ENCODE peak calls at places on chromosomes 16 and 17, in six cellular contexts. One of them, this sample, is unnamed.

GRCh38 chr17:79558573-79558900 is 52.3 kb downstream of the RBFOX3 start:
- DNase-seq in activated B cell treated with CpG ODN at 0.5 μM for 24 hours: no peak
- DNase-seq in CD8-positive, alpha-beta memory T cell: no peak
- DNase-seq in NCI-H1092 treated with DMSO at 0.1 percent for 48 hours: no peak
- DNase-seq in MG63: no peak
- DNase-seq in T follicular helper cell: no peak
- DNase-seq in this sample: no peak

GRCh38 chr16:75254359-75254837 is 3.0 kb upstream of the BCAR1 start:
- DNase-seq in MG63: no peak
- DNase-seq in activated B cell treated with CpG ODN at 0.5 μM for 24 hours: no peak
- DNase-seq in T follicular helper cell: no peak
- DNase-seq in CD8-positive, alpha-beta memory T cell: no peak
- DNase-seq in NCI-H1092 treated with DMSO at 0.1 percent for 48 hours: no peak
- DNase-seq in this sample: no peak

GRCh38 chr16:85454171-85454883 is 158.8 kb upstream of the GSE1 start:
- DNase-seq in MG63: no peak
- DNase-seq in NCI-H1092 treated with DMSO at 0.1 percent for 48 hours: no peak
- DNase-seq in activated B cell treated with CpG ODN at 0.5 μM for 24 hours: no peak
- DNase-seq in T follicular helper cell: no peak
- DNase-seq in CD8-positive, alpha-beta memory T cell: no peak
- DNase-seq in this sample: no peak

GRCh38 chr16:68496689-68497088 is 42.4 kb upstream of the ZFP90 start:
- DNase-seq in MG63: no peak
- DNase-seq in activated B cell treated with CpG ODN at 0.5 μM for 24 hours: no peak
- DNase-seq in NCI-H1092 treated with DMSO at 0.1 percent for 48 hours: peak; percentile 56
- DNase-seq in CD8-positive, alpha-beta memory T cell: no peak
- DNase-seq in T follicular helper cell: no peak
- DNase-seq in this sample: no peak

GRCh38 chr16:86716649-86717048 is 138.3 kb downstream of the FOXL1 start:
- DNase-seq in MG63: no peak
- DNase-seq in CD8-positive, alpha-beta memory T cell: no peak
- DNase-seq in NCI-H1092 treated with DMSO at 0.1 percent for 48 hours: no peak
- DNase-seq in T follicular helper cell: no peak
- DNase-seq in activated B cell treated with CpG ODN at 0.5 μM for 24 hours: no peak
- DNase-seq in this sample: no peak

GRCh38 chr17:57852041-57852954 is 2.5 kb upstream of the MRPS23 start:
- DNase-seq in CD8-positive, alpha-beta memory T cell: no peak
- DNase-seq in activated B cell treated with CpG ODN at 0.5 μM for 24 hours: no peak
- DNase-seq in NCI-H1092 treated with DMSO at 0.1 percent for 48 hours: no peak
- DNase-seq in T follicular helper cell: no peak
- DNase-seq in MG63: no peak
- DNase-seq in this sample: no peak

GRCh38 chr16:9787717-9788116 is 394.5 kb downstream of the GRIN2A start:
- DNase-seq in T follicular helper cell: no peak
- DNase-seq in CD8-positive, alpha-beta memory T cell: no peak
- DNase-seq in MG63: peak; percentile 4
- DNase-seq in NCI-H1092 treated with DMSO at 0.1 percent for 48 hours: no peak
- DNase-seq in activated B cell treated with CpG ODN at 0.5 μM for 24 hours: no peak
- DNase-seq in this sample: no peak

GRCh38 chr17:42378597-42379594 is 9.3 kb downstream of the STAT3 start:
- DNase-seq in T follicular helper cell: no peak
- DNase-seq in NCI-H1092 treated with DMSO at 0.1 percent for 48 hours: no peak
- DNase-seq in MG63: no peak
- DNase-seq in activated B cell treated with CpG ODN at 0.5 μM for 24 hours: no peak
- DNase-seq in CD8-positive, alpha-beta memory T cell: no peak
- DNase-seq in this sample: no peak

GRCh38 chr17:4003501-4004421 is 39.5 kb upstream of the ATP2A3 start:
- DNase-seq in MG63: no peak
- DNase-seq in NCI-H1092 treated with DMSO at 0.1 percent for 48 hours: no peak
- DNase-seq in T follicular helper cell: no peak
- DNase-seq in CD8-positive, alpha-beta memory T cell: no peak
- DNase-seq in activated B cell treated with CpG ODN at 0.5 μM for 24 hours: no peak
- DNase-seq in this sample: no peak

GRCh38 chr16:67841816-67842508 is at the start of gene THAP11:
- DNase-seq in MG63: peak; percentile 83
- DNase-seq in CD8-positive, alpha-beta memory T cell: peak; percentile 95
- DNase-seq in T follicular helper cell: peak; percentile 91
- DNase-seq in activated B cell treated with CpG ODN at 0.5 μM for 24 hours: peak; percentile 95
- DNase-seq in NCI-H1092 treated with DMSO at 0.1 percent for 48 hours: peak; percentile 98
- DNase-seq in this sample: peak; percentile 93

GRCh38 chr17:4625181-4625601 is 16.3 kb downstream of the ALOX15 start:
- DNase-seq in NCI-H1092 treated with DMSO at 0.1 percent for 48 hours: no peak
- DNase-seq in activated B cell treated with CpG ODN at 0.5 μM for 24 hours: no peak
- DNase-seq in CD8-positive, alpha-beta memory T cell: no peak
- DNase-seq in MG63: no peak
- DNase-seq in T follicular helper cell: no peak
- DNase-seq in this sample: no peak

GRCh38 chr16:4303973-4304372 is 11.9 kb upstream of the GLIS2 start:
- DNase-seq in CD8-positive, alpha-beta memory T cell: no peak
- DNase-seq in MG63: no peak
- DNase-seq in T follicular helper cell: no peak
- DNase-seq in NCI-H1092 treated with DMSO at 0.1 percent for 48 hours: no peak
- DNase-seq in activated B cell treated with CpG ODN at 0.5 μM for 24 hours: no peak
- DNase-seq in this sample: no peak

GRCh38 chr17:81635431-81635830 is 1.5 kb downstream of the NPLOC4 start:
- DNase-seq in CD8-positive, alpha-beta memory T cell: no peak
- DNase-seq in activated B cell treated with CpG ODN at 0.5 μM for 24 hours: no peak
- DNase-seq in MG63: no peak
- DNase-seq in NCI-H1092 treated with DMSO at 0.1 percent for 48 hours: no peak
- DNase-seq in T follicular helper cell: no peak
- DNase-seq in this sample: no peak

GRCh38 chr17:77498056-77498785 is 357.5 kb downstream of the SEC14L1 start:
- DNase-seq in T follicular helper cell: no peak
- DNase-seq in CD8-positive, alpha-beta memory T cell: no peak
- DNase-seq in MG63: no peak
- DNase-seq in NCI-H1092 treated with DMSO at 0.1 percent for 48 hours: no peak
- DNase-seq in activated B cell treated with CpG ODN at 0.5 μM for 24 hours: peak; percentile 4
- DNase-seq in this sample: no peak

GRCh38 chr16:87392823-87393679 is 915 bp downstream of the MAP1LC3B start:
- DNase-seq in CD8-positive, alpha-beta memory T cell: peak; percentile 36
- DNase-seq in MG63: peak; percentile 22
- DNase-seq in T follicular helper cell: no peak
- DNase-seq in activated B cell treated with CpG ODN at 0.5 μM for 24 hours: peak; percentile 48
- DNase-seq in NCI-H1092 treated with DMSO at 0.1 percent for 48 hours: peak; percentile 11
- DNase-seq in this sample: peak; percentile 22

GRCh38 chr16:63361032-63361624 is 1324.9 kb upstream of the CDH8 start:
- DNase-seq in NCI-H1092 treated with DMSO at 0.1 percent for 48 hours: peak; percentile 75
- DNase-seq in MG63: no peak
- DNase-seq in activated B cell treated with CpG ODN at 0.5 μM for 24 hours: no peak
- DNase-seq in T follicular helper cell: no peak
- DNase-seq in CD8-positive, alpha-beta memory T cell: no peak
- DNase-seq in this sample: no peak

GRCh38 chr17:61597606-61598005 is 6.6 kb upstream of the NACA2 start:
- DNase-seq in CD8-positive, alpha-beta memory T cell: no peak
- DNase-seq in NCI-H1092 treated with DMSO at 0.1 percent for 48 hours: no peak
- DNase-seq in MG63: no peak
- DNase-seq in activated B cell treated with CpG ODN at 0.5 μM for 24 hours: no peak
- DNase-seq in T follicular helper cell: no peak
- DNase-seq in this sample: no peak

GRCh38 chr17:80092959-80093358 is 8.4 kb upstream of the GAA start:
- DNase-seq in NCI-H1092 treated with DMSO at 0.1 percent for 48 hours: no peak
- DNase-seq in MG63: no peak
- DNase-seq in T follicular helper cell: no peak
- DNase-seq in CD8-positive, alpha-beta memory T cell: no peak
- DNase-seq in activated B cell treated with CpG ODN at 0.5 μM for 24 hours: no peak
- DNase-seq in this sample: no peak

GRCh38 chr17:44115585-44116415 is 7.6 kb downstream of the HDAC5 start:
- DNase-seq in T follicular helper cell: no peak
- DNase-seq in MG63: peak; percentile 56
- DNase-seq in activated B cell treated with CpG ODN at 0.5 μM for 24 hours: no peak
- DNase-seq in NCI-H1092 treated with DMSO at 0.1 percent for 48 hours: no peak
- DNase-seq in CD8-positive, alpha-beta memory T cell: no peak
- DNase-seq in this sample: no peak

GRCh38 chr16:3756113-3756512 is 38.8 kb upstream of the TRAP1 start:
- DNase-seq in activated B cell treated with CpG ODN at 0.5 μM for 24 hours: no peak
- DNase-seq in CD8-positive, alpha-beta memory T cell: no peak
- DNase-seq in NCI-H1092 treated with DMSO at 0.1 percent for 48 hours: no peak
- DNase-seq in T follicular helper cell: no peak
- DNase-seq in MG63: no peak
- DNase-seq in this sample: no peak

GRCh38 chr17:31493656-31494155 is 102.2 kb downstream of the RAB11FIP4 start:
- DNase-seq in activated B cell treated with CpG ODN at 0.5 μM for 24 hours: no peak
- DNase-seq in CD8-positive, alpha-beta memory T cell: no peak
- DNase-seq in NCI-H1092 treated with DMSO at 0.1 percent for 48 hours: no peak
- DNase-seq in MG63: no peak
- DNase-seq in T follicular helper cell: no peak
- DNase-seq in this sample: no peak

GRCh38 chr17:47942568-47942967 is 1.2 kb downstream of the PNPO start:
- DNase-seq in NCI-H1092 treated with DMSO at 0.1 percent for 48 hours: no peak
- DNase-seq in T follicular helper cell: no peak
- DNase-seq in CD8-positive, alpha-beta memory T cell: no peak
- DNase-seq in activated B cell treated with CpG ODN at 0.5 μM for 24 hours: no peak
- DNase-seq in MG63: no peak
- DNase-seq in this sample: no peak

GRCh38 chr17:8629371-8630226 is 926 bp downstream of the MYH10 start:
- DNase-seq in T follicular helper cell: no peak
- DNase-seq in activated B cell treated with CpG ODN at 0.5 μM for 24 hours: peak; percentile 29
- DNase-seq in MG63: peak; percentile 62
- DNase-seq in NCI-H1092 treated with DMSO at 0.1 percent for 48 hours: peak; percentile 36
- DNase-seq in CD8-positive, alpha-beta memory T cell: peak; percentile 6
- DNase-seq in this sample: no peak

GRCh38 chr16:22070361-22071351 is 21.7 kb upstream of the VWA3A start:
- DNase-seq in MG63: peak; percentile 16
- DNase-seq in CD8-positive, alpha-beta memory T cell: no peak
- DNase-seq in NCI-H1092 treated with DMSO at 0.1 percent for 48 hours: no peak
- DNase-seq in T follicular helper cell: no peak
- DNase-seq in activated B cell treated with CpG ODN at 0.5 μM for 24 hours: no peak
- DNase-seq in this sample: no peak

GRCh38 chr17:7022791-7023571 is at the start of gene BCL6B:
- DNase-seq in NCI-H1092 treated with DMSO at 0.1 percent for 48 hours: no peak
- DNase-seq in MG63: no peak
- DNase-seq in T follicular helper cell: no peak
- DNase-seq in CD8-positive, alpha-beta memory T cell: no peak
- DNase-seq in activated B cell treated with CpG ODN at 0.5 μM for 24 hours: no peak
- DNase-seq in this sample: no peak

GRCh38 chr17:61662771-61663170 is 71.8 kb upstream of the NACA2 start:
- DNase-seq in T follicular helper cell: no peak
- DNase-seq in activated B cell treated with CpG ODN at 0.5 μM for 24 hours: no peak
- DNase-seq in CD8-positive, alpha-beta memory T cell: no peak
- DNase-seq in NCI-H1092 treated with DMSO at 0.1 percent for 48 hours: no peak
- DNase-seq in MG63: no peak
- DNase-seq in this sample: no peak

GRCh38 chr16:66599726-66600125 is 4.8 kb upstream of the CMTM3 start:
- DNase-seq in T follicular helper cell: no peak
- DNase-seq in activated B cell treated with CpG ODN at 0.5 μM for 24 hours: no peak
- DNase-seq in CD8-positive, alpha-beta memory T cell: no peak
- DNase-seq in NCI-H1092 treated with DMSO at 0.1 percent for 48 hours: no peak
- DNase-seq in MG63: no peak
- DNase-seq in this sample: no peak

GRCh38 chr16:50021509-50021908 is 3.5 kb upstream of the CNEP1R1 start:
- DNase-seq in MG63: no peak
- DNase-seq in CD8-positive, alpha-beta memory T cell: no peak
- DNase-seq in activated B cell treated with CpG ODN at 0.5 μM for 24 hours: no peak
- DNase-seq in T follicular helper cell: no peak
- DNase-seq in NCI-H1092 treated with DMSO at 0.1 percent for 48 hours: no peak
- DNase-seq in this sample: no peak

GRCh38 chr16:73125860-73126259 is 77.9 kb upstream of the ZFHX3 start:
- DNase-seq in CD8-positive, alpha-beta memory T cell: no peak
- DNase-seq in NCI-H1092 treated with DMSO at 0.1 percent for 48 hours: no peak
- DNase-seq in activated B cell treated with CpG ODN at 0.5 μM for 24 hours: no peak
- DNase-seq in MG63: peak; percentile 35
- DNase-seq in T follicular helper cell: no peak
- DNase-seq in this sample: no peak

This sample was measured in effector CD4-positive, alpha-beta T cell.